ENCODE peak calls at places on chromosome 12, in nine cellular contexts. K, L, B, Q, Y, A, X, J and N are unnamed samples.

GRCh38 chr12:112162261-112162790 is 37.0 kb downstream of the TRAFD1 start:
- DNase-seq in X (no peak), L (no peak), K (no peak), Y (no peak), J (no peak), B (no peak), Q (no peak), A (no peak), N (no peak)

GRCh38 chr12:74747305-74747704 is 209.7 kb downstream of the ATXN7L3B start:
- DNase-seq in Y (peak; percentile 7), X (peak; percentile 18), K (no peak), B (peak; percentile 16), L (no peak), A (no peak), Q (no peak), J (peak; percentile 7), N (peak; percentile 19)

GRCh38 chr12:75459755-75460154 is 20.8 kb upstream of the GLIPR1 start:
- DNase-seq in J (no peak), Q (no peak), X (no peak), A (no peak), K (no peak), B (no peak), Y (no peak), L (no peak), N (no peak)

GRCh38 chr12:47087088-47087688 is 7.4 kb upstream of the AMIGO2 start:
- DNase-seq in K (no peak), A (no peak), Q (no peak), Y (no peak), L (no peak), J (no peak), B (peak; percentile 43), X (peak; percentile 65), N (no peak)

GRCh38 chr12:111687255-111687654 is 1.4 kb downstream of the ACAD10 start:
- DNase-seq in Y (peak; percentile 27), J (peak; percentile 28), A (peak; percentile 31), L (no peak), K (peak; percentile 77), X (no peak), B (no peak), Q (no peak), N (peak; percentile 13)

GRCh38 chr12:28585146-28585545 is 394.9 kb downstream of the CCDC91 start:
- DNase-seq in A (no peak), Y (no peak), J (no peak), B (no peak), L (no peak), K (no peak), Q (no peak), X (no peak), N (no peak)

GRCh38 chr12:56020437-56021189 is at the start of gene IKZF4:
- DNase-seq in L (no peak), K (no peak), B (peak; percentile 48), Q (no peak), J (peak; percentile 85), Y (peak; percentile 89), A (no peak), X (no peak), N (peak; percentile 79)

GRCh38 chr12:40788276-40788675 is 96.0 kb downstream of the CNTN1 start:
- DNase-seq in X (no peak), K (no peak), J (peak; percentile 56), A (no peak), Y (peak; percentile 7), B (no peak), Q (no peak), L (no peak), N (no peak)

GRCh38 chr12:105724651-105725050 is 394.2 kb downstream of the C12orf75 start:
- DNase-seq in J (no peak), X (peak; percentile 81), L (no peak), B (no peak), Q (no peak), Y (no peak), A (no peak), K (no peak), N (no peak)

GRCh38 chr12:89157413-89157812 is 194.9 kb downstream of the DUSP6 start:
- DNase-seq in K (no peak), L (no peak), Y (no peak), Q (no peak), A (peak; percentile 18), X (no peak), J (no peak), B (no peak), N (peak; percentile 10)

GRCh38 chr12:105741786-105742566 is 396.8 kb downstream of the NUAK1 start:
- DNase-seq in L (peak; percentile 1), K (no peak), J (no peak), A (no peak), Q (peak; percentile 77), Y (no peak), X (peak; percentile 90), B (peak; percentile 83), N (peak; percentile 44)

GRCh38 chr12:56150563-56150962 is 1.8 kb upstream of the MYL6B start:
- DNase-seq in X (no peak), B (peak; percentile 43), A (no peak), J (no peak), Q (no peak), Y (no peak), K (no peak), L (no peak), N (no peak)

GRCh38 chr12:55955800-55956508 is 9.9 kb downstream of the PMEL start:
- DNase-seq in X (peak; percentile 62), Q (peak; percentile 88), A (peak; percentile 48), J (peak; percentile 54), B (peak; percentile 76), Y (peak; percentile 88), K (peak; percentile 45), L (no peak), N (peak; percentile 84)

GRCh38 chr12:12718382-12718761 is 1.2 kb downstream of the CDKN1B start:
- DNase-seq in L (no peak), Y (peak; percentile 41), K (no peak), X (no peak), J (no peak), A (no peak), Q (no peak), B (no peak), N (no peak)

GRCh38 chr12:49327887-49328286 is 4.8 kb downstream of the TROAP start:
- DNase-seq in B (no peak), Y (no peak), J (no peak), Q (no peak), L (no peak), X (no peak), A (no peak), K (no peak), N (no peak)

GRCh38 chr12:57735952-57736742 is 2.4 kb downstream of the AGAP2 start:
- DNase-seq in Q (peak; percentile 37), L (no peak), A (peak; percentile 37), X (no peak), J (peak; percentile 91), Y (peak; percentile 83), B (peak; percentile 37), K (no peak), N (peak; percentile 56)

GRCh38 chr12:94099191-94099983 is 49.0 kb upstream of the PLXNC1 start:
- DNase-seq in A (no peak), L (no peak), J (no peak), Q (peak; percentile 5), Y (peak; percentile 37), B (peak; percentile 81), K (no peak), X (peak; percentile 91), N (no peak)

GRCh38 chr12:98698603-98699463 is 53.7 kb downstream of the APAF1 start:
- DNase-seq in X (peak; percentile 40), B (peak; percentile 59), Y (peak; percentile 81), J (peak; percentile 74), L (no peak), A (peak; percentile 39), K (peak; percentile 68), Q (peak; percentile 44), N (no peak)

GRCh38 chr12:54127538-54128259 is 61.1 kb downstream of the SMUG1 start:
- DNase-seq in J (no peak), A (no peak), X (no peak), B (no peak), Y (no peak), K (no peak), L (no peak), Q (no peak), N (no peak)
- H3K36me3 ChIP-seq in J (no peaks in the 10 kb centered on the region), A (no peaks in the 10 kb centered on the region), X (no peaks in the 10 kb centered on the region), B (no peaks in the 10 kb centered on the region), Y (no peaks in the 10 kb centered on the region), K (no peaks in the 10 kb centered on the region), L (no peaks in the 10 kb centered on the region), Q (no peaks in the 10 kb centered on the region), N (no peaks in the 10 kb centered on the region)

DNA sequence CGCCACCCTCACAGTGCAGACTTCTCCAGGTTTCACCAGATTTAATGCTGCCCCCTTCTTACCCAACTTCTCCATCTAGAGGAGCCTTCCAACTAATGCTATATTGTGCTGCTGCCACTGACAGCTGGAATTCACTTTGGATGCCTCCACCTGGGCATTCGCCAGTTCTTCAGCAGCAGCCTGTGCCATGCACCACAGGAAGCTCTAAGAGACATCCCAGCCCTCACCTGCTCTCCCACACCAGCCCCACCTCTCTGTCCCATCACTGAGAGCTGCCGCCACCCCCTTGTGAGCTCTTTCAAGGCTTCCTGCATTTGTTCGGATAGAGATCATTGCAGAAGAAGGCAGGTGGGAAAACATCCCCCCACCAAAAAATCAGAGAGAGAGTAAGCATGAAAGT is 4.6 kb upstream of the KRT2 start:
- DNase-seq in X (no peak), Y (no peak), J (no peak), L (no peak), A (no peak), K (no peak), Q (no peak), B (no peak), N (no peak)
- H3K4me2 ChIP-seq in X (no peak overlapping the region), Y (no peak overlapping the region), J (no peak overlapping the region), L (no peak overlapping the region), A (no peak overlapping the region), K (no peak overlapping the region), Q (no peak overlapping the region), B (no peak overlapping the region), N (no peak overlapping the region)

DNA sequence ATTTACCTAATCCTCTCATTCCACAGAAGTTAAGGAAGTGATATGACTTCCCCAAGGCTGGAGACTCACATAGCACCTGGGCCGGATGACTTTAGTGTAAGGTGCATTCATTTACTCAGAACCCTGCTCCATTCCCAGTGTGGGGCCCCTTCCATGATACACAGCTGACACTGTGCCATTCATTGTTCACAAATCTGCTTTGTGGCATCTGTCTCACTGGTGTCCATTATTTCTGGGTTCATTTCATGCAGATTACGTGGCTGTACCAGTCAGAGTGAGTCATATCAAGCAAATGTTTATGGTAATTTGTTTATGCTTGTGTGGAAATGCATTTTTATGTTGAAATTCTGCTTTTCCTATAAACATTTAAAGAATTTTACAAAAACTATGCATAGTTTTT is 5.2 kb downstream of the ANO4 start:
- DNase-seq in X (peak; percentile 27), B (peak; percentile 75), A (no peak), K (no peak), L (peak; percentile 52), J (no peak), Q (peak; percentile 55), Y (no peak), N (no peak)
- H3K36me3 ChIP-seq in X (no peaks in the 10 kb centered on the region), B (peaks cover 2% of the 10 kb centered on the region), A (no peaks in the 10 kb centered on the region), K (no peaks in the 10 kb centered on the region), L (no peaks in the 10 kb centered on the region), J (no peaks in the 10 kb centered on the region), Q (no peaks in the 10 kb centered on the region), Y (no peaks in the 10 kb centered on the region), N (no peaks in the 10 kb centered on the region)

GRCh38 chr12:33370318-33370717 is 69.3 kb downstream of the SYT10 start:
- DNase-seq in Y (no peak), Q (no peak), J (no peak), L (no peak), A (no peak), B (no peak), X (no peak), K (no peak), N (no peak)
- H3K4me2 ChIP-seq in Y (no peak overlapping the region), Q (no peak overlapping the region), J (no peak overlapping the region), L (no peak overlapping the region), A (no peak overlapping the region), B (no peak overlapping the region), X (no peak overlapping the region), K (no peak overlapping the region), N (no peak overlapping the region)